ENCODE peak calls at places on chromosome 22, in nine cellular contexts. X is NT2/D1, B is stomach, T is IMR-90, Y is kidney, U is OCI-LY7, J is choroid plexus epithelial cell, Z is spleen, G is tibial artery. C is an unnamed sample.

GRCh38 chr22:27381960-27382742 is 419.4 kb downstream of the MN1 start:
- DNase-seq in X (no peak), B (no peak), T (no peak), Y (no peak), U (peak; percentile 36), J (no peak), Z (no peak), G (no peak), C (no peak)

GRCh38 chr22:26428515-26429457 is at the start of gene ASPHD2:
- DNase-seq in X (no peak), B (peak; percentile 73), T (peak; percentile 51), Y (peak; percentile 83), U (peak; percentile 90), J (peak; percentile 64), Z (peak; percentile 93), G (peak; percentile 33), C (peak; percentile 2)

GRCh38 chr22:20206709-20207215 is 55.9 kb upstream of the CCDC188 start:
- DNase-seq in X (no peak), B (peak; percentile 58), T (peak; percentile 22), Y (no peak), U (peak; percentile 4), J (peak; percentile 27), Z (no peak), G (no peak), C (no peak)

GRCh38 chr22:27983361-27983791 is 64.3 kb upstream of the PITPNB start:
- DNase-seq in X (no peak), B (peak; percentile 21), T (no peak), Y (no peak), U (no peak), J (no peak), Z (no peak), G (peak; percentile 16), C (no peak)

GRCh38 chr22:49203863-49204598 is 623.6 kb downstream of the BRD1 start:
- DNase-seq in X (no peak), B (peak; percentile 23), T (no peak), Y (peak; percentile 32), U (no peak), J (no peak), Z (peak; percentile 64), G (peak; percentile 11), C (no peak)

GRCh38 chr22:39574779-39575551 is 4.4 kb downstream of the CACNA1I start:
- DNase-seq in X (no peak), B (no peak), T (peak; percentile 95), Y (no peak), U (no peak), J (peak; percentile 84), Z (no peak), G (no peak), C (peak; percentile 57)

GRCh38 chr22:38327805-38328204 is 10.6 kb upstream of the CSNK1E start:
- DNase-seq in X (no peak), B (no peak), T (peak; percentile 63), Y (no peak), U (no peak), J (peak; percentile 21), Z (no peak), G (no peak), C (no peak)

GRCh38 chr22:27488456-27489224 is 312.9 kb downstream of the MN1 start:
- DNase-seq in X (no peak), B (peak; percentile 39), T (no peak), Y (no peak), U (no peak), J (peak; percentile 28), Z (peak; percentile 15), G (peak; percentile 32), C (no peak)

DNA sequence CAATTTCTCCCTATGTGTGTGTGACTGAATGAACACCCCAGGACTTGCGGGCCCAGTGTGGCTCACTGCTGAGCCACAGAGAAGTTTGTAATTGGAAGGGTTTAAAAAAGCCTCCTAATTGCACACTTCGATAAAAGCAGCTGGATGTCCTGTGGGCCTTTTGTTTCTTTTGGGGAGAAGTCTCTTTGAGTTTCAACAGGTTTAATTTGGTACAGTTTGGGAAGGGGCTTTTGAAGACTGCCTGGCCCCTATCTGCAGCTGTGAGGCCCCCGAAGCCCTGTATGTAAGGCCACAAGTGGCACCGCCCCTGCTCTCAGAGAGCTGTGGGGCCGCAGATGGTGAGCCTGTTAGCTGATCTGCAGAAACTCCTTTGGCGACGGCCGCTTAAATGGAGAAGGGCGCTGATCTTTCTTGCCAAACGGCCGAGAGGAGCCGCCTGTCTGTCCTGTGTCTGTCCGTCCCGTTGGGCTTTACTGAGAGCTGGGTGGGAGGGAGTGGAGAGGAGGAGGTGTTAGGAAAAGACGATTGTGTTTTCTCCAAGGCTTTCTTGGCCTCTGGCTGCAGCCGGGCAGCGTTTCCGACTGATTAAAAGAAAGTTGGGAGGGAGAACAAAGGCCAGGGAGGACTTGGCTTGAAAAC is 2.1 kb downstream of the FBLN1 start:
- DNase-seq in X (no peak), B (no peak), T (peak; percentile 37), Y (peak; percentile 86), U (no peak), J (peak; percentile 55), Z (no peak), G (peak; percentile 63), C (no peak)
- H3K4me3 ChIP-seq in X (peak overlapping the region; percentile 46), B (peak overlapping the region; percentile 58), T (peak overlapping the region; percentile 80), Y (peak overlapping the region; percentile 1), U (no peak overlapping the region), J (peak overlapping the region; percentile 67), Z (no peak overlapping the region), G (peak overlapping the region; percentile 70), C (peak overlapping the region; percentile 95)

GRCh38 chr22:45615364-45615763 is 56.3 kb upstream of the ATXN10 start:
- DNase-seq in X (no peak), B (no peak), T (no peak), Y (peak; percentile 15), U (no peak), J (no peak), Z (no peak), G (no peak), C (no peak)

GRCh38 chr22:45612940-45613339 is 58.7 kb upstream of the ATXN10 start:
- DNase-seq in X (no peak), B (no peak), T (no peak), Y (peak; percentile 75), U (no peak), J (no peak), Z (no peak), G (no peak), C (no peak)

GRCh38 chr22:45612451-45612901 is 59.2 kb upstream of the ATXN10 start:
- DNase-seq in X (no peak), B (no peak), T (peak; percentile 80), Y (peak; percentile 83), U (no peak), J (peak; percentile 76), Z (no peak), G (peak; percentile 72), C (peak; percentile 42)

GRCh38 chr22:45617948-45618347 is 53.7 kb upstream of the ATXN10 start:
- DNase-seq in X (no peak), B (no peak), T (no peak), Y (no peak), U (no peak), J (no peak), Z (no peak), G (no peak), C (no peak)

GRCh38 chr22:45616432-45616831 is 55.2 kb upstream of the ATXN10 start:
- DNase-seq in X (no peak), B (no peak), T (no peak), Y (no peak), U (no peak), J (no peak), Z (no peak), G (no peak), C (no peak)
- H3K4me3 ChIP-seq in X (no peak overlapping the region), B (no peak overlapping the region), T (no peak overlapping the region), Y (no peak overlapping the region), U (no peak overlapping the region), J (no peak overlapping the region), Z (no peak overlapping the region), G (no peak overlapping the region), C (no peak overlapping the region)

GRCh38 chr22:22669093-22669492 is 24.7 kb downstream of the GGTLC2 start:
- DNase-seq in X (no peak), B (no peak), T (no peak), Y (no peak), U (no peak), J (no peak), Z (no peak), G (no peak), C (no peak)

GRCh38 chr22:22671506-22671905 is 27.1 kb downstream of the GGTLC2 start:
- DNase-seq in X (no peak), B (no peak), T (no peak), Y (no peak), U (no peak), J (no peak), Z (no peak), G (no peak), C (no peak)

GRCh38 chr22:22667966-22668880 is 23.8 kb downstream of the GGTLC2 start:
- DNase-seq in X (no peak), B (no peak), T (no peak), Y (no peak), U (peak; percentile 74), J (no peak), Z (no peak), G (no peak), C (no peak)

GRCh38 chr22:22673099-22673498 is 28.7 kb downstream of the GGTLC2 start:
- DNase-seq in X (no peak), B (no peak), T (no peak), Y (peak; percentile 26), U (no peak), J (no peak), Z (no peak), G (no peak), C (no peak)

DNA sequence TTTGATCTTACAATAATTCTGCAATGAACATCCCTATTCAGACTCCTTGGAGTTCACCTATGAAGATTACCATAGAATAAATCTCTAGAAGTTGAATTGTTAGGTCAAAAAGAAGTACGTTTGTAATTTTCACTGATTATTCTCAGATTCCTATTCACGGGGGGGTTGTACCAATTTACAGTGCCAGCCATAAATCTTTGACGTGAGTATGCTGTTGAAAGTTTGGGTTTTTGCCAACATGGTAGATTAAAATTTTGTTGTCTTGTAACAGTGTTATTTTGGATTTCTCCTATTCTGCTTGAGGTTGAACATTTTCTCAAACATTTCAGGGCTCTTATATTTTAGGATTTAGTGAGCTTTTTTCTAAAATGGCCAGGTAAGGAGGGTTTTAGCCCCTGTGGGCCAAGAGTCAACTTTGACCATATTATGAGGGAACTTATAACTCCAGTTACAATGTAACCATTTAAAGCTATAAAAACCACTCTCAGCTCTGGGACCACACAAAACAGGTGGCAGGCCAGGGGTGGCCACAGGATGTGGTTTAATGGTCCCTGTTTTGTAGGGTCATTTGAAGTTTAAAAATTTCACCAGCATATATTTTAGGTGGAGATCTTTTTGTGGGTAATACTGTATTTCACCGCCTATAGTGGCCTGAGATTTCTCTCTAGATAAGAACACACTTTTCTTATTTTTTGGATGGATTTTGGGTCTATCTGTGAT is 25.8 kb downstream of the GGTLC2 start:
- DNase-seq in X (no peak), B (no peak), T (no peak), Y (no peak), U (no peak), J (no peak), Z (no peak), G (no peak), C (no peak)
- H3K4me3 ChIP-seq in X (no peak overlapping the region), B (no peak overlapping the region), T (no peak overlapping the region), Y (no peak overlapping the region), U (no peak overlapping the region), J (no peak overlapping the region), Z (no peak overlapping the region), G (no peak overlapping the region), C (no peak overlapping the region)

GRCh38 chr22:47561115-47561675 is 798.7 kb downstream of the TBC1D22A start:
- DNase-seq in X (no peak), B (no peak), T (no peak), Y (no peak), U (no peak), J (no peak), Z (no peak), G (no peak), C (no peak)

GRCh38 chr22:47556473-47556872 is 794.0 kb downstream of the TBC1D22A start:
- DNase-seq in X (no peak), B (no peak), T (no peak), Y (no peak), U (no peak), J (no peak), Z (no peak), G (no peak), C (no peak)

GRCh38 chr22:47563406-47564157 is 801.1 kb downstream of the TBC1D22A start:
- DNase-seq in X (no peak), B (no peak), T (no peak), Y (no peak), U (no peak), J (no peak), Z (no peak), G (no peak), C (no peak)

GRCh38 chr22:47561766-47562165 is 799.3 kb downstream of the TBC1D22A start:
- DNase-seq in X (no peak), B (no peak), T (no peak), Y (no peak), U (no peak), J (no peak), Z (no peak), G (no peak), C (no peak)

GRCh38 chr22:47558828-47559700 is 796.6 kb downstream of the TBC1D22A start:
- DNase-seq in X (no peak), B (no peak), T (no peak), Y (peak; percentile 32), U (no peak), J (no peak), Z (no peak), G (no peak), C (no peak)
- H3K4me3 ChIP-seq in X (no peak overlapping the region), B (no peak overlapping the region), T (no peak overlapping the region), Y (no peak overlapping the region), U (no peak overlapping the region), J (no peak overlapping the region), Z (no peak overlapping the region), G (no peak overlapping the region), C (no peak overlapping the region)